ENCODE peak calls at places on chromosomes 16 and 17, in ten cellular contexts. I is A549, V is cardiac muscle cell, F is HCT116, D is heart left ventricle, N is prostate gland, H is adrenal gland, J is breast epithelium, R is psoas muscle, Q is kidney. M is an unnamed sample. For H3K4me1, the result is how much of the 10 kb centered on the place peaks cover.

GRCh38 chr17:49342575-49342936 is 19.5 kb downstream of the ZNF652 start:
- DNase-seq in I (no peak), V (no peak), F (no peak), D (no peak), N (no peak), H (no peak), J (no peak), R (no peak), Q (no peak), M (no peak)

GRCh38 chr17:36188891-36189306 is 7.7 kb downstream of the CCL3L1 start:
- DNase-seq in I (no peak), V (no peak), F (no peak), D (peak), N (no peak), H (peak), J (no peak), R (no peak), Q (no peak), M (no peak)

GRCh38 chr16:65731840-65732239 is 610.0 kb upstream of the CDH11 start:
- DNase-seq in I (no peak), V (no peak), F (no peak), D (no peak), N (no peak), H (no peak), J (no peak), R (no peak), Q (no peak), M (no peak)

GRCh38 chr17:19542247-19542646 is 8.6 kb downstream of the SLC47A1 start:
- DNase-seq in I (no peak), V (no peak), F (no peak), D (no peak), N (no peak), H (no peak), J (no peak), R (no peak), Q (no peak), M (no peak)

GRCh38 chr17:26774291-26775218 is 519.4 kb upstream of the WSB1 start:
- DNase-seq in I (no peak), V (no peak), F (no peak), D (no peak), N (no peak), H (no peak), J (no peak), R (no peak), Q (peak), M (no peak)

GRCh38 chr16:88034770-88035169 is 83.5 kb downstream of the BANP start:
- DNase-seq in I (no peak), V (no peak), F (no peak), D (no peak), N (no peak), H (no peak), J (peak), R (no peak), Q (no peak), M (no peak)

GRCh38 chr16:84356591-84357116 is 11.7 kb upstream of the ATP2C2 start:
- DNase-seq in I (no peak), V (no peak), F (no peak), D (no peak), N (peak), H (no peak), J (peak), R (no peak), Q (peak), M (peak)

GRCh38 chr17:79629548-79630049 is 18.7 kb upstream of the RBFOX3 start:
- DNase-seq in I (peak), V (no peak), F (no peak), D (no peak), N (no peak), H (no peak), J (no peak), R (no peak), Q (no peak), M (no peak)

GRCh38 chr17:11240041-11240801 is 792 bp upstream of the SHISA6 start:
- DNase-seq in I (no peak), V (peak), F (no peak), D (no peak), N (peak), H (no peak), J (no peak), R (peak), Q (peak), M (no peak)

GRCh38 chr16:87412996-87413421 is 20.9 kb downstream of the MAP1LC3B start:
- DNase-seq in I (no peak), V (no peak), F (no peak), D (no peak), N (no peak), H (no peak), J (no peak), R (no peak), Q (no peak), M (no peak)

GRCh38 chr17:57034807-57035754 is 50.0 kb upstream of the AKAP1 start:
- DNase-seq in I (no peak), V (no peak), F (no peak), D (no peak), N (peak), H (no peak), J (no peak), R (no peak), Q (no peak), M (no peak)

GRCh38 chr17:57037401-57037800 is 47.6 kb upstream of the AKAP1 start:
- DNase-seq in I (no peak), V (no peak), F (no peak), D (no peak), N (no peak), H (no peak), J (no peak), R (no peak), Q (no peak), M (no peak)

GRCh38 chr17:57038486-57038885 is 46.6 kb upstream of the AKAP1 start:
- DNase-seq in I (no peak), V (no peak), F (no peak), D (no peak), N (no peak), H (no peak), J (no peak), R (no peak), Q (no peak), M (no peak)

GRCh38 chr17:57033296-57033695 is 51.8 kb upstream of the AKAP1 start:
- DNase-seq in I (no peak), V (peak), F (no peak), D (peak), N (peak), H (no peak), J (no peak), R (no peak), Q (no peak), M (peak)

DNA sequence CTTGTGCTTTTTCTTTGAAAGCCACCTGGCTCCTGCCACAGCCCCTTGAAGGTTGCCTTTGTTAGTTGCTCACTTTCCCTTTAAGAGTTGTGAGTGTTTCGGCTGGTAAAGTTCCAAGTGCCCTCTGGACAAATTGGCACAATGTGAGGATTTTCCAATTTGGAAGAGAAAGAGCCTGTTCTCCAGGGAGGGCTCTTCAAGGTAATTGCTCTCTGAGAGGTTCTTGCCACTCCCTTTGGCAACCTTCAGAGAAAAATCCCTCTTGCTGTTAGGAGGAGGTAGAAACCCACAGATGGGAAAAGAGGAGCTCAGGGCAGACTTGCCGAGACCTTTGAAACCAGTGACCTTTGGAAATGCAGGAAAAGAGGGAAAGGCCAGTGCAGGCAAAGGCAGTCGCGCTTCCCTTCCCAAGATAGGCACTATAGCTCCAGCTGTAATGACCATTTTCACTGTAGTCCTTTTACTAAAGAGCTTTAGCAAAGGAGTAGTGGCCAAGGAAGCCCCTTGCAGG is 49.0 kb upstream of the AKAP1 start:
- DNase-seq in I (no peak), V (no peak), F (no peak), D (peak), N (peak), H (peak), J (peak), R (no peak), Q (no peak), M (peak)
- H3K4me3 ChIP-seq in I (no peak), V (no peak), F (no peak), D (no peak), N (no peak), H (peak), J (peak), R (no peak), Q (peak), M (no peak)

DNA sequence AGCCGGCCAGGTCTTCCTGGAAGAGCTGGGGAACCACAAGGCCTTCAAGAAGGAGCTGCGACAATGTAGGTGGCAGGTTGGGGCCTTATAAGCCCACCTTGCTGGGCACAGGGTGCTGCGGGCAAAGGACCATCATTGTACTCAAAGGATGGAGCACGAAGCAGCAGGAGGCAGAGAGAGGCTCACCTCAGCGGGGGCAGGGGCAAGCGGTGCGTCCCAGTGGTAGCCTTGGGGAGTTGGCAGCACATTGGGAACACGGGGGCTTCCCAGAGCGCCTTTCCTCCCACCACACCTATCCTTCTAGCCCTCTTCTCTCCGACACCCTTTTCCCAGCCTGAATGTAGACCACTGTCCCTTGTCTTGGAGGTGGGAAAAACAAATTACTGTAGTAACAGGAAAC is 2.1 kb downstream of the CNP start:
- DNase-seq in I (no peak), V (no peak), F (no peak), D (no peak), N (no peak), H (no peak), J (no peak), R (no peak), Q (peak), M (no peak)
- H3K4me1 ChIP-seq in I (under half), V (under half), F (under half), D (under half), N (under half), H (under half), J (under half), R (under half), Q (under half), M (under half)

DNA sequence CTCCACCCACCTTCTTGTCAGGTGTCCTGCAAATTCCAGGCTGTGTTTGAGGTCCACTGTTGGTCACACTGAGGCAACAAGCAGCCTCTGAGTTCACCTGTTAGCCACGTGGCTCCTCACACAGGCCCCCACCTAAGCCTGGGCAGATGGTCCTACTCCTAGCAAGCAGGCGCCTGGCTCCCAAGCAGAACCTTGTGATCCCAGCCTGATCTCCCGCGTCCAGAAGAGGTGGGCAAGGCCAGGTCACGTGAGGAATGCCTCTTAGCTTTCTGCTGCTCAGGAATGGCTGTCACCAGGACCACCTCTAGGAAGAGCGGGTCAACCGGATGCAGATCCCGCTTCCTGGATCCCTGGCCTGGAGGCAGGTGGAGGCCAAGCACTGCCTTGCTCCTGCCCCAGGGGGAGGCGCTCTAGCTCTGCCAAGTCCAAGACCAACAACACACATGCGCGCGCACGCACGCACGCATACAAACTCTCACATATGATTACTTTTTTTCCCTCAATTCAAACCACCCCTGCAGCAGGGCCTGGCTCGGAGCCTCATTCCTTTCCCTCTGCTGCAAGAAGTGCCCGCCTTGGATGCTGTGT is 9.5 kb downstream of the CYB561 start:
- DNase-seq in I (peak), V (no peak), F (peak), D (no peak), N (no peak), H (no peak), J (no peak), R (no peak), Q (peak), M (no peak)
- TF ChIP-seq CTCF in I (peak), V (peak), F (peak), D (no peak), N (no peak), H (peak), J (no peak), R (no peak), Q (no peak), M (no peak)

DNA sequence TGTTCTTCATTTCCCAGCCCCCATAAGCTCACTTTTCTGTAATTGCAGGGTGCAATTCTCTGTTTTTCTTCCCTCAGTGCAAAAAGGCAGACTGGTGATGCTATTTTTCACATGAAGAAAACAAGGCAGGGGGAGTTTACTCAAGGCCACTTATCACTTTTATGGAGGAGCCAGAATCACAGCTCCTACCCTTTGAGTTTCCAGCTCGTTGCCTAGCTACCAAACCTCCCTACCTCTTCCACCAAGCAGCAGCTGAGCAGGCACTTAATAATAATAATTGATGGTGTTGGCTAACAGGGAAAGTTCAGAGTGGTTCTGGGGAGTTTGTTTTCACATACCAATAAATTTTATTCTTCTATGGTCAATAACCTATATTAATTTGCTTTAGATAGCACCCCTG is 31.9 kb upstream of the MPHOSPH6 start:
- DNase-seq in I (no peak), V (no peak), F (no peak), D (no peak), N (no peak), H (no peak), J (no peak), R (no peak), Q (no peak), M (no peak)
- H3K4me3 ChIP-seq in I (no peak), V (no peak), F (no peak), D (no peak), N (no peak), H (no peak), J (no peak), R (no peak), Q (no peak), M (no peak)